ENCODE peak calls at places on chromosome 4, in eight cellular contexts. F, X, D, A, C, E, T and M are unnamed samples.
A peak's percentile ranks its signal among the peaks of the same experiment; 100 is the strongest.

GRCh38 chr4:80101768-80102116 is 28.7 kb upstream of the ANTXR2 start:
- DNase-seq in F (no peak), X (no peak), D (peak; percentile 66), A (no peak), C (no peak), E (no peak), T (no peak), M (no peak)

GRCh38 chr4:158798062-158798461 is 29.2 kb downstream of the FNIP2 start:
- DNase-seq in F (no peak), X (no peak), D (no peak), A (no peak), C (no peak), E (no peak), T (no peak), M (no peak)

GRCh38 chr4:181835348-181835747 is 407.9 kb upstream of the TENM3 start:
- DNase-seq in F (no peak), X (no peak), D (peak; percentile 82), A (no peak), C (no peak), E (no peak), T (no peak), M (no peak)

GRCh38 chr4:176945314-176945713 is 152.6 kb upstream of the VEGFC start:
- DNase-seq in F (no peak), X (no peak), D (no peak), A (no peak), C (no peak), E (peak; percentile 49), T (no peak), M (no peak)

GRCh38 chr4:6506616-6507140 is 34.3 kb upstream of the PPP2R2C start:
- DNase-seq in F (no peak), X (no peak), D (no peak), A (no peak), C (no peak), E (no peak), T (no peak), M (no peak)

GRCh38 chr4:34181891-34182290 is 2062.4 kb downstream of the ARAP2 start:
- DNase-seq in F (no peak), X (no peak), D (peak; percentile 91), A (no peak), C (no peak), E (peak; percentile 77), T (no peak), M (no peak)

GRCh38 chr4:146472404-146472803 is 49.3 kb downstream of the SLC10A7 start:
- DNase-seq in F (no peak), X (no peak), D (no peak), A (no peak), C (no peak), E (no peak), T (peak; percentile 30), M (no peak)

GRCh38 chr4:10063544-10064300 is 42.4 kb upstream of the SLC2A9 start:
- DNase-seq in F (peak; percentile 66), X (no peak), D (peak; percentile 73), A (no peak), C (no peak), E (peak; percentile 96), T (peak; percentile 48), M (no peak)

GRCh38 chr4:175422331-175422730 is 389.7 kb downstream of the GPM6A start:
- DNase-seq in F (peak; percentile 82), X (no peak), D (peak; percentile 54), A (no peak), C (no peak), E (no peak), T (no peak), M (no peak)

GRCh38 chr4:145179201-145179860 is 1.1 kb downstream of the OTUD4 start:
- DNase-seq in F (peak; percentile 62), X (peak; percentile 76), D (peak; percentile 54), A (peak; percentile 84), C (peak; percentile 93), E (peak; percentile 70), T (peak; percentile 36), M (peak; percentile 65)

GRCh38 chr4:85842540-85842939 is 367.6 kb downstream of the ARHGAP24 start:
- DNase-seq in F (peak; percentile 63), X (no peak), D (peak; percentile 28), A (no peak), C (no peak), E (no peak), T (no peak), M (no peak)

DNA sequence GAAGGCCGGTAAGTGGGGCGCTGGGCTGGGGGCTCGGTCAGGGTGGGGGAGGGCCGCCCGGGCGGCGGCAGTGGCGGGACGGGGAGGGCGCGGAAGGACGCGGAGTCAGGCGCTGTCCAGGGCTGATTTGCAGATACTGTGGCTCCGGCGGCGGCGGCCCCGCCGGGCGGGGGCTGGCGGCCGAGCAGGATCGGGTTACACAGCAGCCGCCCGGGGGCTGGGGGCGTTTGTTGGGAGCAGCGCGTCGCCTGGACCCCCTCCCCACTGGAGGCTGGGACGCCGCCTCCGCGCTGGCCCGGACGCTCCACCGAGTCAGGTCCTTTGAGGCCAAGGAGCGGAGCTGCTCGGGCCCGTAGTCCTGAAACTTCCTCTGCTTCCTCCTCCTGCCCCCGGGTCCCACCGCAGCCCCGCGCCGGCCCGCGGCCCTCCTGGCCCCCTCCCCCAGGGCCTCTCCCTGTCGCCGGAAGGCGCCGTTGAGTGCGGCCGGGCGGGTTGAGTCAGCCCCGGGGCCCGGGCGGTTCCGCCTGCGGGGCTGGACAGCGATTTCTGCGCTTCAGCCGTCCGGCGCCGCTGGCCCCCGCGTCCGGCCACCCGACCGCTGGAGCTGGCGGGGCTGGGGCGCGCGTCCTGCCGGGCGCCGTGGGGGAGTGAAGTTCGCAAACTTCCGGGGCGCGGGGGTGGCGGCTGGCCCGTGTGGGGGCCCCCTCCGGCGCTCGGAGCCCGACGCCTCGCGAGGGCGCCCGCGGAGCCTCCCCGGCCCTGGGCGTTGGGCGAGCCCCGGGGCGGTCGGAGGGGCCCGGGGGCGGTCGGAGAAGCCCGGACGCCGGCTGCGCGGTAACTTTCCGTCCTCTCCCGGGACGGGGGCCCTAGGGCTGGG is 744 bp downstream of the REST start:
- DNase-seq in F (peak; percentile 74), X (peak; percentile 65), D (peak; percentile 49), A (peak; percentile 88), C (peak; percentile 83), E (peak; percentile 71), T (peak; percentile 87), M (no peak)
- TF ChIP-seq CTCF in F (no peak), X (no peak), D (no peak), A (peak; percentile 52), C (peak; percentile 3), E (no peak), T (no peak), M (no peak)

GRCh38 chr4:98928131-98928504 is 815 bp downstream of the EIF4E start:
- DNase-seq in F (peak; percentile 80), X (peak; percentile 58), D (peak; percentile 77), A (peak; percentile 79), C (peak; percentile 83), E (peak; percentile 78), T (peak; percentile 75), M (no peak)

GRCh38 chr4:98930311-98930865 is 1.5 kb upstream of the EIF4E start:
- DNase-seq in F (no peak), X (no peak), D (peak; percentile 11), A (no peak), C (no peak), E (no peak), T (no peak), M (no peak)

GRCh38 chr4:98928505-98929340 is at the start of gene EIF4E:
- DNase-seq in F (peak; percentile 99), X (peak; percentile 92), D (peak; percentile 99), A (peak; percentile 93), C (peak; percentile 93), E (peak; percentile 99), T (peak; percentile 95), M (peak; percentile 96)

GRCh38 chr4:98932539-98932938 is 3.6 kb upstream of the EIF4E start:
- DNase-seq in F (peak; percentile 34), X (no peak), D (peak; percentile 36), A (no peak), C (peak; percentile 28), E (peak; percentile 21), T (no peak), M (no peak)

DNA sequence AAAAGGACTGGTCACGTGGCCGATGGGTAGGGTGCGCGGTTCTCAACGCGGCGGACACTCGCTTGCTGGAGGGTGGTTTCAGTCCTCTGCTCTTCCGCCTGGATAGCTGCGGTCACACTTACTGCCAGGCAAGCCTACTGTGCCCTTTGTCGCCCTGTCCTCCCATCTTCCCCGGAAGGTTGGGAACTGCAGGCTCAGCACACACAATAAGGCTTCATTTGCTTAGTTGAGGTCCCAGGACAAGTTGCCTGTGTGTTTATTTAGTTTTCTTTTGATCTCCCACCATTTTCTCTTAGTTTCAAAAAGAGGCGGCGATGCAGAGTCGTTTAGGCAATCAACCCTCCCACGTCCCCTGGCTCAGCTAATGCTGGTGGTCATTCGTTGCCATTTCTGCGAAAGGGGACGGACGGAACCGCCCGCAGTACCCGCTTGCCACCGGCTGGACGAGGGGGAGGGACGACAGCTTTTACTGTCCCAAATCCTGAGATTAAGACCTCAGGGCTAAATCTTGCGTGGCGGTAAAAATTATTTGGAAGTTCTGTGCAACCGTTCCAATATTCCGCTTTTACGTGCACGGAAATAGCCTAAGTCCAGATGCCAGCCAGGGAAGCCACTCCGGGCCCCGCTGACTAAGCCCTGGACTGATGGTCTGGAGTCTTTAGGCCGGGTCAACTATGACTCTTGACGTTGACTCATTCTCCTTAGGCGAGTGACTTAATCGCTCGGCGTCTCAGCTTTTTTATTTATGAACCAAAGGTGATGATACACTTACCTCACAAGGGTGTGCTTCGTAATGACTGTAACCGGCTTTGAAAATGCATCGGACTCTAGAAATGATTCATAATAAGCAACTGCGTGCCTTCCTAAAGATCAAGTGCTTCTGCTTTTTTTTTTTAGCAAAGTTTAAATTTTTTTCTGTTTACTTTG is 671 bp upstream of the EIF4E start:
- DNase-seq in F (peak; percentile 94), X (peak; percentile 58), D (peak; percentile 100), A (peak; percentile 71), C (peak; percentile 67), E (peak; percentile 88), T (peak; percentile 25), M (peak; percentile 78)
- TF ChIP-seq CTCF in F (no peak), X (no peak), D (no peak), A (no peak), C (no peak), E (no peak), T (no peak), M (no peak)

GRCh38 chr4:120211408-120212015 is 144.9 kb upstream of the MAD2L1 start:
- DNase-seq in F (no peak), X (no peak), D (no peak), A (no peak), C (no peak), E (no peak), T (no peak), M (no peak)
- TF ChIP-seq CTCF in F (no peak), X (no peak), D (no peak), A (no peak), C (no peak), E (no peak), T (no peak), M (no peak)

DNA sequence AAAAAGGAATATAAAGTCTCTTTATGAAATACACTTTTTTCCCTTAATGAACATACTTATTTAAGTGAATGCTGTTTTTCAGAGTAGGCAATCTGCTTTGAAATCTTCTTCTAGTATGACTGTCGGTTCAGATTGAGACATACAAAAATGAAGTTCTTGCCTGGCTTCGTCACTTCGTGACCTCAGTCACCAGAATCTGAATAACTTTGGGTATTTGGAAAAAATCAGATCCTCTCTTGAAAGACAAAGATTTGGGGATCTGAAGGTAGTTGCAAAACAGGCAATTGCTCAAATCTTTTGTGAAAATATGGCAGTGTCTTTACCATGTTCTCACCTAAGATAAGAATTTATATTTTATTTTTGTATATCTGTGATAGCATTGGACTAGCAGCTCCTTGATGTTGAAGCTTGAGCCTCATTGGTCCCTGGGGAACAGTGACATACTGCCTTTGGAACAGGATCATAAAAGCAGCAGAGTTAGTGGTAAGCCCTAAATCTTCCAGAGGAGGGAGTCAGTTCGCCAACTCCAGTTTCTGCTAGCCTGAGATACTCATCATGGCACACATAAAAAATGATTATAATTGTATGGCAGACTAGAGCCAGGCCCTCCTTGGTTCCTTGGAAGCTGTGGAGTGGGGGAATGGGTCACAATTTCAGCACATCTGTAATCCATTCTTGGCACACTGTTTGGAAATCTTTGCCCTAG is 4.9 kb downstream of the ARFIP1 start:
- DNase-seq in F (peak; percentile 24), X (no peak), D (peak; percentile 87), A (no peak), C (no peak), E (peak; percentile 50), T (no peak), M (no peak)
- TF ChIP-seq CTCF in F (peak; percentile 12), X (no peak), D (peak; percentile 36), A (no peak), C (no peak), E (peak; percentile 31), T (no peak), M (no peak)